ENCODE peak calls at places on chromosomes 7 and 10, in six cellular contexts. One of them, this sample, is unnamed.

GRCh38 chr10:113891476-113891875 is 37.0 kb downstream of the NHLRC2 start:
- DNase-seq in heart left ventricle: peak
- DNase-seq in ovary: no peak
- DNase-seq in heart right ventricle: peak
- DNase-seq in cardiac muscle cell: peak
- DNase-seq in upper lobe of right lung: no peak
- DNase-seq in this sample: no peak

GRCh38 chr7:151059362-151060112 is at the start of gene SLC4A2:
- DNase-seq in cardiac muscle cell: peak
- DNase-seq in heart left ventricle: peak
- DNase-seq in upper lobe of right lung: peak
- DNase-seq in heart right ventricle: peak
- DNase-seq in ovary: peak
- DNase-seq in this sample: peak

GRCh38 chr10:114543456-114543855 is 114.6 kb downstream of the ABLIM1 start:
- DNase-seq in heart right ventricle: no peak
- DNase-seq in upper lobe of right lung: no peak
- DNase-seq in heart left ventricle: no peak
- DNase-seq in cardiac muscle cell: no peak
- DNase-seq in ovary: no peak
- DNase-seq in this sample: no peak

GRCh38 chr7:36278767-36279171 is 110.9 kb upstream of the ANLN start:
- DNase-seq in cardiac muscle cell: peak
- DNase-seq in ovary: peak
- DNase-seq in upper lobe of right lung: no peak
- DNase-seq in heart left ventricle: no peak
- DNase-seq in heart right ventricle: no peak
- DNase-seq in this sample: no peak

GRCh38 chr10:121088524-121088923 is 237.4 kb downstream of the WDR11 start:
- DNase-seq in heart right ventricle: no peak
- DNase-seq in heart left ventricle: no peak
- DNase-seq in upper lobe of right lung: no peak
- DNase-seq in cardiac muscle cell: peak
- DNase-seq in ovary: no peak
- DNase-seq in this sample: no peak

GRCh38 chr7:30734497-30734896 is 17.4 kb upstream of the INMT start:
- DNase-seq in heart left ventricle: no peak
- DNase-seq in ovary: no peak
- DNase-seq in upper lobe of right lung: peak
- DNase-seq in cardiac muscle cell: no peak
- DNase-seq in heart right ventricle: no peak
- DNase-seq in this sample: no peak

GRCh38 chr7:45890902-45891461 is 2.7 kb downstream of the IGFBP1 start:
- DNase-seq in heart left ventricle: no peak
- DNase-seq in ovary: no peak
- DNase-seq in upper lobe of right lung: no peak
- DNase-seq in cardiac muscle cell: peak
- DNase-seq in heart right ventricle: no peak
- DNase-seq in this sample: no peak

GRCh38 chr7:134473861-134474291 is 15.0 kb upstream of the AKR1B1 start:
- DNase-seq in upper lobe of right lung: no peak
- DNase-seq in cardiac muscle cell: no peak
- DNase-seq in ovary: no peak
- DNase-seq in heart right ventricle: no peak
- DNase-seq in heart left ventricle: no peak
- DNase-seq in this sample: no peak

GRCh38 chr7:5139998-5140397 is 50.0 kb upstream of the WIPI2 start:
- DNase-seq in cardiac muscle cell: peak
- DNase-seq in ovary: no peak
- DNase-seq in heart right ventricle: peak
- DNase-seq in upper lobe of right lung: peak
- DNase-seq in heart left ventricle: no peak
- DNase-seq in this sample: no peak

GRCh38 chr10:567869-568268 is 121.6 kb downstream of the DIP2C start:
- DNase-seq in heart left ventricle: no peak
- DNase-seq in heart right ventricle: no peak
- DNase-seq in upper lobe of right lung: no peak
- DNase-seq in cardiac muscle cell: no peak
- DNase-seq in ovary: no peak
- DNase-seq in this sample: no peak

GRCh38 chr7:7720750-7721621 is 2.6 kb upstream of the RPA3 start:
- DNase-seq in ovary: no peak
- DNase-seq in upper lobe of right lung: no peak
- DNase-seq in cardiac muscle cell: no peak
- DNase-seq in heart left ventricle: no peak
- DNase-seq in heart right ventricle: no peak
- DNase-seq in this sample: no peak

GRCh38 chr7:333399-333776 is 43.4 kb downstream of the FOXL3 start:
- DNase-seq in cardiac muscle cell: no peak
- DNase-seq in ovary: no peak
- DNase-seq in heart left ventricle: peak
- DNase-seq in upper lobe of right lung: no peak
- DNase-seq in heart right ventricle: peak
- DNase-seq in this sample: no peak

GRCh38 chr7:35596061-35596460 is 98.9 kb downstream of the HERPUD2 start:
- DNase-seq in upper lobe of right lung: no peak
- DNase-seq in ovary: no peak
- DNase-seq in heart left ventricle: no peak
- DNase-seq in cardiac muscle cell: no peak
- DNase-seq in heart right ventricle: peak
- DNase-seq in this sample: no peak

GRCh38 chr7:29091121-29091601 is 55.2 kb downstream of the CPVL start:
- DNase-seq in upper lobe of right lung: no peak
- DNase-seq in heart right ventricle: peak
- DNase-seq in heart left ventricle: peak
- DNase-seq in ovary: peak
- DNase-seq in cardiac muscle cell: no peak
- DNase-seq in this sample: no peak

GRCh38 chr10:95273393-95274312 is 17.1 kb downstream of the PDLIM1 start:
- DNase-seq in heart left ventricle: peak
- DNase-seq in heart right ventricle: no peak
- DNase-seq in cardiac muscle cell: no peak
- DNase-seq in upper lobe of right lung: no peak
- DNase-seq in ovary: no peak
- DNase-seq in this sample: no peak

GRCh38 chr7:103075337-103075918 is 488 bp downstream of the ARMC10 start:
- DNase-seq in heart right ventricle: peak
- DNase-seq in heart left ventricle: peak
- DNase-seq in cardiac muscle cell: peak
- DNase-seq in ovary: peak
- DNase-seq in upper lobe of right lung: peak
- DNase-seq in this sample: peak

GRCh38 chr10:46251857-46252847 is 34.6 kb upstream of the ANTXRL start:
- DNase-seq in ovary: no peak
- DNase-seq in heart left ventricle: no peak
- DNase-seq in upper lobe of right lung: no peak
- DNase-seq in cardiac muscle cell: no peak
- DNase-seq in heart right ventricle: no peak
- DNase-seq in this sample: no peak

GRCh38 chr10:46520941-46521340 is 35.5 kb downstream of the GPRIN2 start:
- DNase-seq in upper lobe of right lung: peak
- DNase-seq in cardiac muscle cell: no peak
- DNase-seq in ovary: no peak
- DNase-seq in heart right ventricle: no peak
- DNase-seq in heart left ventricle: no peak
- DNase-seq in this sample: peak

DNA sequence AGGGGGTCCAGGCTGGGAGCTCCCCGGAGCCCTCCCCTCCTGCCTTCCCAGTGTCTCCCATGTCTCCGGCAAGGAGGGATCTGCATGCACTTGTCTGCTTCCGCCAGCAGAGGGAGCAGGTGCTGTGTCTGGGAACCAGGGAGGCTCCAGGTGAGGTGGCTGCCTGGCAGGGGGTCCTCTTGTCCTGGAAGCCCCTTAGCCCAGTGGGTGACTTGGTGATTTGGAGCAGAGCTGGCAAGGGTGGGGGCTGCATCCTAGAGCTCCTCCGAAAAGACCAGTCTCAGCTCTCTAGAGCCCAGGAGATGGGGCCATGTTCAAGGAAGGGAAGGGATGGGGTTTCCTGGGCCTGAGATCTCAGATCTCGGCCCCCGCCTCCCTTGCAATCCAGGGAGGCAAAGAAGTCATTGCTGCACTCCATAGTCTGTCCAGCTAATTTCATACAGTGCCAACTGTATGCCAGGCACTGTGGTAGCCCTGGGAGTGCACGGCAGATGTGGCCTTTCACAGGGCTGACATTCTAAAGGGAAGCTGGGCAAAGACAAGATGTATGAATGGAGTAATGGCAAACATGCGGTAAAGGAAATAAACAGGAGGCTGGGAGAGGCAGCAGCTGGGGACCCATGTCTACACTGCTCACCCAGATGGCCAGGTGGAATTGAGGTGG is 20.4 kb upstream of the SFRP5 start:
- DNase-seq in ovary: peak
- DNase-seq in cardiac muscle cell: peak
- DNase-seq in upper lobe of right lung: peak
- DNase-seq in heart left ventricle: peak
- DNase-seq in heart right ventricle: peak
- DNase-seq in this sample: peak
- TF ChIP-seq CTCF in ovary: peak
- TF ChIP-seq CTCF in cardiac muscle cell: peak
- TF ChIP-seq CTCF in upper lobe of right lung: peak
- TF ChIP-seq CTCF in heart left ventricle: peak
- TF ChIP-seq CTCF in heart right ventricle: peak
- TF ChIP-seq CTCF in this sample: peak

GRCh38 chr7:90594791-90595317 is 1.3 kb upstream of the CDK14 start:
- DNase-seq in cardiac muscle cell: no peak
- DNase-seq in heart left ventricle: peak
- DNase-seq in upper lobe of right lung: no peak
- DNase-seq in ovary: peak
- DNase-seq in heart right ventricle: peak
- DNase-seq in this sample: no peak
- H3K27ac ChIP-seq in cardiac muscle cell: no peak
- H3K27ac ChIP-seq in heart left ventricle: peak
- H3K27ac ChIP-seq in upper lobe of right lung: no peak
- H3K27ac ChIP-seq in ovary: peak
- H3K27ac ChIP-seq in heart right ventricle: peak
- H3K27ac ChIP-seq in this sample: no peak

GRCh38 chr10:24622781-24623301 is 100.8 kb downstream of the ARHGAP21 start:
- DNase-seq in upper lobe of right lung: no peak
- DNase-seq in ovary: no peak
- DNase-seq in cardiac muscle cell: no peak
- DNase-seq in heart left ventricle: no peak
- DNase-seq in heart right ventricle: no peak
- DNase-seq in this sample: no peak

GRCh38 chr10:24625778-24626177 is 97.9 kb downstream of the ARHGAP21 start:
- DNase-seq in heart right ventricle: no peak
- DNase-seq in ovary: no peak
- DNase-seq in heart left ventricle: no peak
- DNase-seq in cardiac muscle cell: no peak
- DNase-seq in upper lobe of right lung: no peak
- DNase-seq in this sample: no peak
- TF ChIP-seq CTCF in heart right ventricle: no peak
- TF ChIP-seq CTCF in ovary: no peak
- TF ChIP-seq CTCF in heart left ventricle: no peak
- TF ChIP-seq CTCF in cardiac muscle cell: no peak
- TF ChIP-seq CTCF in upper lobe of right lung: no peak
- TF ChIP-seq CTCF in this sample: no peak

DNA sequence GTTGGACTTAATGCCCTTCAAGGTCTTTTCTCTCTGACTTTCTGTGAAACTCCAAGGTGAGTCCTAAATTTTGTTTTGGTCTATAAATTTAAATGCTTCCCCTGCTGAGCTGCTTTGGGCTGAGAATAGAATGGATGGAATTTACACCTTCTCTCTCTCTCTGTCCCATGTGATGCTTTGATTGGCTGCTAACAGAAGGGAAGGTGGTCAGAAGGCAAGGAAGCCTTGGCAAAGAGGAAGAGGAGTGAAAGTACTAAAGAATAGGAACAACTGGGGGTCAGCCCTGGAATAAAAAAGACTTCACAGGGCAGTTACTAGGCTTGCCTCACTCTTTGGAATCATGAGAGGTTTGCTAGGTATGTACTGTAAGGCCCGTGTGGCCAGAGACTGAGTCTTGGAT is 260.2 kb downstream of the AUTS2 start:
- DNase-seq in ovary: no peak
- DNase-seq in cardiac muscle cell: no peak
- DNase-seq in upper lobe of right lung: no peak
- DNase-seq in heart left ventricle: no peak
- DNase-seq in heart right ventricle: no peak
- DNase-seq in this sample: no peak
- H3K27ac ChIP-seq in ovary: no peak
- H3K27ac ChIP-seq in cardiac muscle cell: no peak
- H3K27ac ChIP-seq in upper lobe of right lung: no peak
- H3K27ac ChIP-seq in heart left ventricle: no peak
- H3K27ac ChIP-seq in heart right ventricle: no peak
- H3K27ac ChIP-seq in this sample: no peak

GRCh38 chr7:73974948-73975926 is 52.7 kb upstream of the ELN start:
- DNase-seq in upper lobe of right lung: peak
- DNase-seq in ovary: no peak
- DNase-seq in heart right ventricle: no peak
- DNase-seq in heart left ventricle: no peak
- DNase-seq in cardiac muscle cell: no peak
- DNase-seq in this sample: no peak

GRCh38 chr7:73980206-73980605 is 47.8 kb upstream of the ELN start:
- DNase-seq in ovary: no peak
- DNase-seq in upper lobe of right lung: peak
- DNase-seq in heart left ventricle: no peak
- DNase-seq in heart right ventricle: no peak
- DNase-seq in cardiac muscle cell: no peak
- DNase-seq in this sample: no peak

GRCh38 chr7:73977626-73978618 is 50.1 kb upstream of the ELN start:
- DNase-seq in heart left ventricle: no peak
- DNase-seq in ovary: no peak
- DNase-seq in upper lobe of right lung: peak
- DNase-seq in heart right ventricle: no peak
- DNase-seq in cardiac muscle cell: no peak
- DNase-seq in this sample: no peak

GRCh38 chr7:73976761-73977625 is 51.0 kb upstream of the ELN start:
- DNase-seq in ovary: no peak
- DNase-seq in cardiac muscle cell: no peak
- DNase-seq in heart left ventricle: no peak
- DNase-seq in upper lobe of right lung: peak
- DNase-seq in heart right ventricle: no peak
- DNase-seq in this sample: no peak

DNA sequence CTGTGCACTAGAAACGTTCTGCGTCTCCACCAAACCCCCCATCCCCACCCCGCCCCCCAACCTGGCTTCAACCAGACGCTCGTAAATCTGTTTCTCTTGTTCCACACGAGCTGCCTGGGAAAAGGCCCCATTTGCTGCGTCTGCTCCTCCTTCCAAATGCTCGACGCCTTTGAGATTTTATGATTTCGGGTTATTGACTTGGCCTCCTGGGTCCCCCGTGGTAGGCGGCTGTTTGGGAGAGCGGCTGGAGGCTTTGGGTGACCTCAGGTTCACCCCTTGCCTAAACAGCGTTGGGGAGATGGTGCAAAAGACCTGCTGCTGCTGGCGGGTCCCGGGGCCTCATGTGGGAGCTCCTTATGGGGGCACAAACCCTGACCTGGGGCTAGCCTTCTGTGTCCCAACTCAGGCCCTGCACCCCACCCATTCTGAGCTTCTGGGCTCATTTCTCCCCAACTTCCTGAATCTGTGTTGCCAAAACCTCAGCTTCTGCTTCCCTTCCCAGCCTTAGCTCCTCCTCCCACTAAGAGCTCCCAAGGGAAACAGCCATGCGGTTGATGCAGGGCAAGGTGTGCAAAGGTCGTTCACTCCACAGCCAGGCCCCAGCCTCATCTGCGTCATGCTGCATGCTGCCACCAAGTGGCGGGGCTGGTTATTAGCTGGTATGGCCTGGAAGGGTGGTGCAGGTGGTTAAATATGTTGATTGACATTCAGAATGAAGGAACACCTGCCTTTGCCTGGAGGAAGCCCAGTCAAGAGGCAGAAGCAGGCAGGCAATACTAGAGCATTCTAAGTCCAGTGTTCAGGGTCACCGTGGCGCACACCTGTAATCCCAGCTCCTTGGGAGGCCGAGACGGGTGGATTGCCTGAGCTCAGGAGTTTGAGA is 49.1 kb upstream of the ELN start:
- DNase-seq in heart left ventricle: peak
- DNase-seq in ovary: no peak
- DNase-seq in heart right ventricle: peak
- DNase-seq in cardiac muscle cell: peak
- DNase-seq in upper lobe of right lung: peak
- DNase-seq in this sample: no peak
- TF ChIP-seq CTCF in heart left ventricle: peak
- TF ChIP-seq CTCF in ovary: no peak
- TF ChIP-seq CTCF in heart right ventricle: peak
- TF ChIP-seq CTCF in cardiac muscle cell: peak
- TF ChIP-seq CTCF in upper lobe of right lung: peak
- TF ChIP-seq CTCF in this sample: no peak

This sample was measured in CD8-positive, alpha-beta T cell.